ENCODE peak calls at places on chromosomes 2 and 18, in ten cellular contexts. Z is NCI-H1105; B is amniotic stem cell; J is activated CD8-positive, alpha-beta T cell treated with anti-CD3 and anti-CD28 coated beads for 36 hours; E is RWPE1; H is D341Med; M is left cardiac atrium; G is H54; V is uterus; L is choroid plexus epithelial cell. Y is an unnamed sample.

GRCh38 chr2:108367776-108368175 is 10.0 kb upstream of the SULT1C4 start:
- DNase-seq in M (no peak), H (no peak), Z (no peak), G (no peak), B (no peak), L (no peak), V (no peak), E (no peak), J (no peak), Y (no peak)

GRCh38 chr2:144449028-144449406 is 70.9 kb downstream of the ZEB2 start:
- DNase-seq in Z (no peak), J (peak), L (no peak), M (no peak), B (no peak), V (no peak), E (no peak), G (no peak), H (peak), Y (no peak)

GRCh38 chr18:56200381-56200831 is 438.0 kb downstream of the TXNL1 start:
- DNase-seq in J (no peak), M (no peak), H (no peak), B (no peak), V (no peak), E (no peak), G (peak), L (peak), Z (no peak), Y (no peak)

GRCh38 chr2:85504434-85505261 is 34.3 kb upstream of the MAT2A start:
- DNase-seq in Z (no peak), V (peak), J (no peak), E (peak), G (peak), B (peak), M (peak), L (peak), H (no peak), Y (no peak)

GRCh38 chr2:149056541-149056940 is 18.0 kb downstream of the LYPD6B start:
- DNase-seq in G (no peak), M (no peak), H (no peak), V (no peak), B (no peak), J (no peak), L (no peak), E (no peak), Z (no peak), Y (no peak)

GRCh38 chr2:221156335-221156734 is 415.8 kb downstream of the EPHA4 start:
- DNase-seq in G (no peak), B (no peak), Z (peak), H (no peak), V (no peak), L (no peak), J (no peak), E (no peak), M (no peak), Y (no peak)

GRCh38 chr2:108983610-108984009 is 5.4 kb downstream of the EDAR start:
- DNase-seq in M (no peak), L (no peak), G (no peak), Z (no peak), V (no peak), H (no peak), J (no peak), E (no peak), B (no peak), Y (no peak)

GRCh38 chr18:63162271-63163014 is 157.1 kb downstream of the BCL2 start:
- DNase-seq in L (peak), G (no peak), M (no peak), Z (no peak), B (no peak), E (no peak), J (peak), H (no peak), V (no peak), Y (no peak)

GRCh38 chr18:76376668-76377358 is 118.2 kb downstream of the ZNF516 start:
- DNase-seq in J (peak), V (no peak), L (no peak), B (no peak), G (no peak), H (no peak), Z (no peak), E (no peak), M (no peak), Y (no peak)

GRCh38 chr2:232721882-232722281 is 24.8 kb downstream of the GIGYF2 start:
- DNase-seq in L (no peak), M (no peak), J (no peak), H (no peak), G (no peak), Z (no peak), V (no peak), B (no peak), E (no peak), Y (no peak)

GRCh38 chr2:71849603-71850305 is 297.9 kb downstream of the CYP26B1 start:
- DNase-seq in G (no peak), J (no peak), Z (no peak), V (no peak), B (no peak), L (no peak), E (no peak), H (no peak), M (no peak), Y (no peak)

GRCh38 chr2:120552800-120553471 is 182.7 kb upstream of the GLI2 start:
- DNase-seq in E (peak), M (peak), G (peak), L (peak), Z (no peak), H (peak), B (no peak), V (peak), J (peak), Y (no peak)

GRCh38 chr18:49658871-49659378 is 97.1 kb downstream of the LIPG start:
- DNase-seq in M (no peak), J (no peak), Z (no peak), G (no peak), E (no peak), L (no peak), H (no peak), B (no peak), V (no peak), Y (no peak)

GRCh38 chr2:52934354-52934898 is 833.2 kb upstream of the CHAC2 start:
- DNase-seq in B (peak), L (peak), G (peak), Z (no peak), J (no peak), M (no peak), H (no peak), E (peak), V (no peak), Y (no peak)

GRCh38 chr18:23267447-23267776 is 132.1 kb downstream of the CABLES1 start:
- DNase-seq in B (no peak), G (no peak), M (no peak), Z (no peak), J (no peak), V (no peak), L (no peak), H (no peak), E (no peak), Y (no peak)

GRCh38 chr2:188089896-188090295 is 201.8 kb upstream of the GULP1 start:
- DNase-seq in H (no peak), Z (peak), L (peak), M (no peak), G (no peak), V (no peak), J (no peak), B (no peak), E (no peak), Y (no peak)

GRCh38 chr2:59204040-59204439 is 962.9 kb upstream of the FANCL start:
- DNase-seq in B (no peak), M (no peak), V (no peak), E (no peak), J (no peak), L (no peak), H (no peak), Z (no peak), G (no peak), Y (no peak)

GRCh38 chr2:206212673-206213513 is 53.2 kb downstream of the EEF1B2 start:
- DNase-seq in B (peak), G (no peak), V (no peak), M (no peak), H (no peak), E (peak), Z (peak), L (peak), J (no peak), Y (no peak)

GRCh38 chr2:224659726-224660125 is 56.4 kb downstream of the CCDC195 start:
- DNase-seq in J (no peak), M (no peak), V (no peak), B (no peak), E (no peak), H (no peak), G (no peak), L (no peak), Z (no peak), Y (no peak)

GRCh38 chr2:68295523-68295922 is 24.2 kb downstream of the CNRIP1 start:
- DNase-seq in E (no peak), M (no peak), L (no peak), J (no peak), B (no peak), H (no peak), G (no peak), V (no peak), Z (no peak), Y (no peak)

GRCh38 chr2:161384864-161385263 is 31.2 kb upstream of the TBR1 start:
- DNase-seq in M (no peak), L (no peak), J (peak), G (no peak), V (no peak), E (no peak), Z (no peak), B (no peak), H (no peak), Y (no peak)

GRCh38 chr2:158045362-158045761 is 56.3 kb upstream of the UPP2 start:
- DNase-seq in J (no peak), B (no peak), Z (no peak), M (no peak), L (no peak), V (no peak), G (no peak), E (no peak), H (no peak), Y (no peak)

GRCh38 chr2:180577567-180577966 is 402.8 kb upstream of the UBE2E3 start:
- DNase-seq in J (no peak), E (no peak), H (no peak), M (no peak), Z (no peak), V (no peak), B (no peak), L (no peak), G (no peak), Y (no peak)

GRCh38 chr2:181623159-181623558 is 33.7 kb downstream of the CERKL start:
- DNase-seq in H (no peak), V (no peak), J (no peak), G (no peak), L (no peak), B (no peak), M (no peak), E (no peak), Z (no peak), Y (no peak)

GRCh38 chr18:64966667-64967066 is 784.1 kb upstream of the CDH7 start:
- DNase-seq in Z (peak), L (no peak), M (no peak), V (no peak), B (no peak), G (no peak), J (no peak), H (peak), E (no peak), Y (no peak)

GRCh38 chr2:63013448-63013847 is 37.2 kb upstream of the OTX1 start:
- DNase-seq in L (no peak), B (no peak), E (no peak), V (no peak), G (no peak), J (no peak), H (no peak), Z (no peak), M (no peak), Y (no peak)

GRCh38 chr2:151391436-151391835 is 18.3 kb upstream of the RIF1 start:
- DNase-seq in Z (no peak), B (no peak), L (no peak), J (no peak), G (no peak), M (no peak), V (no peak), E (no peak), H (no peak), Y (no peak)

GRCh38 chr2:39948016-39948719 is 169.1 kb upstream of the THUMPD2 start:
- DNase-seq in J (no peak), V (no peak), L (peak), E (no peak), M (no peak), G (no peak), Z (no peak), H (no peak), B (no peak), Y (no peak)

GRCh38 chr18:28176933-28177827 is at the start of gene CDH2:
- DNase-seq in H (peak), M (peak), V (peak), L (peak), Z (peak), E (peak), G (peak), J (peak), B (peak), Y (no peak)

GRCh38 chr18:79400591-79401381 is 5.1 kb downstream of the NFATC1 start:
- DNase-seq in Z (no peak), B (no peak), L (no peak), E (no peak), V (no peak), M (no peak), G (no peak), J (peak), H (no peak), Y (peak)

GRCh38 chr2:231199219-231199618 is 788 bp downstream of the ARMC9 start:
- DNase-seq in Z (no peak), L (peak), G (peak), H (no peak), V (no peak), E (peak), B (no peak), J (no peak), M (no peak), Y (no peak)